ENCODE peak calls at places on chromosomes 1 and 21, in ten cellular contexts. V, R, Z, Y, G, D, T, N, K and P are unnamed samples.

GRCh38 chr1:181141431-181141910 is 53.0 kb downstream of the IER5 start:
- DNase-seq in V (peak), R (no peak), Z (no peak), Y (no peak), G (no peak), D (no peak), T (no peak), N (peak), K (no peak), P (peak)

GRCh38 chr1:53739109-53739681 is at the start of gene GLIS1:
- DNase-seq in V (peak), R (peak), Z (peak), Y (no peak), G (peak), D (peak), T (peak), N (peak), K (no peak), P (peak)

GRCh38 chr1:213244664-213245091 is 193.6 kb downstream of the RPS6KC1 start:
- DNase-seq in V (peak), R (peak), Z (peak), Y (no peak), G (peak), D (no peak), T (no peak), N (no peak), K (no peak), P (no peak)

GRCh38 chr1:15027515-15027948 is 126.0 kb upstream of the TMEM51 start:
- DNase-seq in V (peak), R (no peak), Z (peak), Y (no peak), G (peak), D (peak), T (no peak), N (peak), K (no peak), P (peak)

GRCh38 chr21:29164330-29164942 is 34.0 kb downstream of the MAP3K7CL start:
- DNase-seq in V (no peak), R (no peak), Z (peak), Y (no peak), G (peak), D (no peak), T (no peak), N (no peak), K (no peak), P (no peak)

GRCh38 chr1:159468321-159468720 is 28.8 kb downstream of the OR10J1 start:
- DNase-seq in V (no peak), R (no peak), Z (no peak), Y (no peak), G (no peak), D (no peak), T (no peak), N (no peak), K (no peak), P (no peak)

GRCh38 chr1:7464736-7465135 is 306.4 kb upstream of the VAMP3 start:
- DNase-seq in V (no peak), R (no peak), Z (no peak), Y (no peak), G (no peak), D (no peak), T (no peak), N (no peak), K (no peak), P (no peak)

GRCh38 chr1:30748699-30749401 is 8.7 kb downstream of the LAPTM5 start:
- DNase-seq in V (no peak), R (peak), Z (no peak), Y (no peak), G (no peak), D (no peak), T (no peak), N (no peak), K (no peak), P (no peak)

GRCh38 chr1:228081578-228082259 is 789 bp upstream of the ARF1 start:
- DNase-seq in V (peak), R (no peak), Z (peak), Y (no peak), G (no peak), D (no peak), T (no peak), N (no peak), K (no peak), P (peak)

GRCh38 chr1:154788886-154789285 is 81.2 kb downstream of the KCNN3 start:
- DNase-seq in V (no peak), R (no peak), Z (no peak), Y (no peak), G (no peak), D (no peak), T (no peak), N (peak), K (no peak), P (no peak)

GRCh38 chr1:109928591-109929111 is 18.0 kb downstream of the CSF1 start:
- DNase-seq in V (peak), R (no peak), Z (no peak), Y (peak), G (no peak), D (peak), T (no peak), N (peak), K (no peak), P (peak)

GRCh38 chr1:7551442-7551841 is 219.7 kb upstream of the VAMP3 start:
- DNase-seq in V (no peak), R (no peak), Z (no peak), Y (no peak), G (no peak), D (no peak), T (no peak), N (no peak), K (no peak), P (no peak)

GRCh38 chr1:24925082-24925779 is 4.8 kb downstream of the RUNX3 start:
- DNase-seq in V (peak), R (no peak), Z (no peak), Y (no peak), G (no peak), D (no peak), T (no peak), N (no peak), K (no peak), P (no peak)

GRCh38 chr1:170670751-170671628 is 7.1 kb downstream of the PRRX1 start:
- DNase-seq in V (peak), R (no peak), Z (peak), Y (no peak), G (no peak), D (no peak), T (no peak), N (no peak), K (peak), P (peak)

GRCh38 chr1:84674021-84674420 is 16.2 kb downstream of the SSX2IP start:
- DNase-seq in V (no peak), R (no peak), Z (peak), Y (no peak), G (no peak), D (no peak), T (no peak), N (no peak), K (no peak), P (no peak)

GRCh38 chr1:84682047-84682446 is 8.2 kb downstream of the SSX2IP start:
- DNase-seq in V (no peak), R (no peak), Z (no peak), Y (no peak), G (no peak), D (no peak), T (no peak), N (no peak), K (no peak), P (no peak)

GRCh38 chr1:84675106-84675505 is 15.2 kb downstream of the SSX2IP start:
- DNase-seq in V (no peak), R (no peak), Z (no peak), Y (no peak), G (no peak), D (no peak), T (no peak), N (no peak), K (no peak), P (no peak)

GRCh38 chr1:84675631-84676030 is 14.6 kb downstream of the SSX2IP start:
- DNase-seq in V (no peak), R (no peak), Z (peak), Y (no peak), G (no peak), D (no peak), T (no peak), N (no peak), K (no peak), P (no peak)

GRCh38 chr1:84677415-84678099 is 12.7 kb downstream of the SSX2IP start:
- DNase-seq in V (no peak), R (no peak), Z (no peak), Y (no peak), G (no peak), D (no peak), T (no peak), N (no peak), K (no peak), P (no peak)
- TF ChIP-seq POLR2AphosphoS5 in V (no peak), R (no peak), Z (no peak), Y (no peak), G (no peak), D (no peak), T (no peak), N (no peak), K (no peak), P (no peak)

GRCh38 chr1:229378586-229379442 is 36.0 kb upstream of the CCSAP start:
- DNase-seq in V (no peak), R (peak), Z (peak), Y (no peak), G (no peak), D (no peak), T (no peak), N (no peak), K (no peak), P (no peak)
- TF ChIP-seq CTCF in V (no peak), R (no peak), Z (peak), Y (no peak), G (no peak), D (no peak), T (peak), N (no peak), K (no peak), P (no peak)

GRCh38 chr1:196355206-196355786 is 252.9 kb downstream of the KCNT2 start:
- DNase-seq in V (no peak), R (no peak), Z (peak), Y (no peak), G (no peak), D (no peak), T (no peak), N (no peak), K (no peak), P (no peak)
- TF ChIP-seq POLR2AphosphoS5 in V (no peak), R (no peak), Z (no peak), Y (no peak), G (no peak), D (no peak), T (no peak), N (no peak), K (no peak), P (no peak)

GRCh38 chr1:225883616-225884265 is 1.6 kb upstream of the TMEM63A start:
- DNase-seq in V (peak), R (no peak), Z (no peak), Y (no peak), G (no peak), D (no peak), T (no peak), N (no peak), K (no peak), P (no peak)
- TF ChIP-seq CTCF in V (no peak), R (no peak), Z (no peak), Y (no peak), G (peak), D (no peak), T (no peak), N (no peak), K (no peak), P (no peak)

GRCh38 chr1:203308205-203309114 is 3.1 kb downstream of the BTG2 start:
- DNase-seq in V (peak), R (no peak), Z (peak), Y (no peak), G (no peak), D (no peak), T (no peak), N (no peak), K (no peak), P (no peak)
- TF ChIP-seq POLR2AphosphoS5 in V (peak), R (no peak), Z (no peak), Y (no peak), G (no peak), D (peak), T (no peak), N (peak), K (peak), P (no peak)

GRCh38 chr1:234212764-234213406 is 160.4 kb upstream of the COA6 start:
- DNase-seq in V (no peak), R (peak), Z (peak), Y (no peak), G (no peak), D (no peak), T (no peak), N (no peak), K (peak), P (no peak)
- TF ChIP-seq CTCF in V (no peak), R (peak), Z (peak), Y (no peak), G (peak), D (no peak), T (peak), N (no peak), K (peak), P (no peak)

GRCh38 chr1:160633330-160633903 is 13.4 kb downstream of the SLAMF1 start:
- DNase-seq in V (no peak), R (no peak), Z (no peak), Y (no peak), G (no peak), D (no peak), T (no peak), N (no peak), K (no peak), P (no peak)

GRCh38 chr1:160630523-160631087 is 16.2 kb downstream of the SLAMF1 start:
- DNase-seq in V (no peak), R (no peak), Z (no peak), Y (no peak), G (no peak), D (no peak), T (no peak), N (no peak), K (no peak), P (no peak)

GRCh38 chr1:160629286-160630210 is 17.3 kb downstream of the SLAMF1 start:
- DNase-seq in V (peak), R (no peak), Z (no peak), Y (no peak), G (no peak), D (no peak), T (no peak), N (no peak), K (no peak), P (no peak)

GRCh38 chr1:160634543-160635491 is 12.0 kb downstream of the SLAMF1 start:
- DNase-seq in V (no peak), R (no peak), Z (no peak), Y (no peak), G (no peak), D (no peak), T (no peak), N (no peak), K (no peak), P (peak)

DNA sequence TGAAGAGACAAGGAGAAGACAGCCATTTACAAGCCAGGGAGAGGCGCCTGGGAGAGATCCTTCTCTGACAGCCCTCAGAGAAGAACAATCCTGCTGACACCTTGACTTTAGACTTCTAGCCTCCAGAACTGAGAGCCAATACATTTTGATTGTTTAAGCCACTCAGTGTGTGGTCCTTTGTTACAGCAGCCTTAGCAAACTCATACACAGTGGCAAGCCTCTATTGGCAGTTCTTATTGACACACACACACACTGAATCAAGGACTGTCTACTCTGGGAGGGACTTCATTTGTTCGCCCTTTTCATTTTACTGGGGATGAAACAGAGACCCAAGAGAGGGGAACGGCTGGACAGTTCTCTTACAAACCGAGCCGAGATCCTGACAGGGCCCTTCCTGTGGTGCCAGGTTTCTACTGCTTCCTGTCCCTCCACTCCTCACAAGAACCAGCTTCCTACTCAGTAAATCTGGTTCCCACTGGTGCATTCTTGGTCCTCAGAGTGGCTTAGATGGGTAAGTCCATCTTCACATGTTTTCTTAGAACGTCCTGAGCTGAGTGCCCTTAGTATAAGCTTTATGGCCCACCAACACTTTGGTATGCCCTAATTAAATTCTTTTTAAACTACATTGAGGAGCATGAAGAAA is 14.7 kb downstream of the SLAMF1 start:
- DNase-seq in V (no peak), R (no peak), Z (no peak), Y (no peak), G (no peak), D (no peak), T (no peak), N (no peak), K (no peak), P (no peak)
- TF ChIP-seq POLR2AphosphoS5 in V (no peak), R (no peak), Z (no peak), Y (no peak), G (no peak), D (no peak), T (no peak), N (no peak), K (no peak), P (no peak)

GRCh38 chr1:216562383-216562782 is 139.1 kb upstream of the USH2A start:
- DNase-seq in V (no peak), R (no peak), Z (peak), Y (no peak), G (no peak), D (no peak), T (no peak), N (no peak), K (no peak), P (no peak)
- TF ChIP-seq CTCF in V (no peak), R (no peak), Z (peak), Y (no peak), G (no peak), D (no peak), T (peak), N (no peak), K (no peak), P (no peak)